ENCODE peak calls at places on chromosomes 11 and 22, in ten cellular contexts. L is H9, E is heart left ventricle, Y is transverse colon, I is Panc1, V is A673, N is left ventricle myocardium inferior, A is stomach, P is left lung, D is prostate gland. H is an unnamed sample. For H3K27me3 and H3K4me1, the result is how much of the 10 kb centered on the place peaks cover.

GRCh38 chr11:96827164-96827563 is 437.4 kb downstream of the JRKL start:
- DNase-seq in Y (no peak), N (no peak), I (no peak), D (no peak), L (no peak), V (peak), A (no peak), P (no peak), E (no peak), H (no peak)

GRCh38 chr22:17931400-17931825 is 92.9 kb downstream of the MICAL3 start:
- DNase-seq in Y (peak), E (peak), P (no peak), V (no peak), A (peak), I (no peak), D (peak), N (peak), L (no peak), H (no peak)

GRCh38 chr11:130877532-130877931 is 38.7 kb downstream of the SNX19 start:
- DNase-seq in E (peak), D (no peak), P (no peak), L (no peak), Y (no peak), A (no peak), V (no peak), N (no peak), I (no peak), H (no peak)

GRCh38 chr22:27719535-27720227 is 81.9 kb downstream of the MN1 start:
- DNase-seq in V (no peak), L (peak), N (no peak), P (no peak), I (no peak), E (peak), A (no peak), D (peak), Y (no peak), H (no peak)

GRCh38 chr11:46543564-46543963 is 50.3 kb downstream of the AMBRA1 start:
- DNase-seq in A (no peak), D (no peak), N (no peak), P (no peak), I (no peak), L (no peak), Y (no peak), V (no peak), E (no peak), H (no peak)

GRCh38 chr11:5596611-5597201 is at the start of gene TRIM6:
- DNase-seq in D (peak), Y (peak), V (no peak), N (peak), E (peak), A (peak), P (peak), L (peak), I (no peak), H (no peak)

GRCh38 chr11:60477035-60477445 is 15.5 kb upstream of the MS4A12 start:
- DNase-seq in A (no peak), L (no peak), V (no peak), Y (no peak), D (no peak), P (no peak), N (no peak), E (no peak), I (no peak), H (no peak)

GRCh38 chr11:9090488-9091043 is 833 bp downstream of the SCUBE2 start:
- DNase-seq in P (no peak), D (no peak), I (no peak), V (no peak), N (no peak), A (no peak), L (no peak), E (no peak), Y (no peak), H (no peak)

GRCh38 chr11:63623513-63624140 is 9.4 kb upstream of the PLAAT3 start:
- DNase-seq in Y (no peak), D (no peak), L (no peak), N (no peak), I (no peak), P (no peak), A (no peak), E (no peak), V (no peak), H (no peak)

GRCh38 chr11:44309483-44310197 is at the start of gene ALX4:
- DNase-seq in A (no peak), N (peak), P (no peak), L (peak), E (no peak), I (no peak), V (peak), Y (no peak), D (no peak), H (no peak)

GRCh38 chr22:44691796-44692661 is 10.0 kb upstream of the PRR5 start:
- DNase-seq in N (no peak), E (no peak), V (peak), I (no peak), L (no peak), D (peak), P (no peak), Y (no peak), A (no peak), H (no peak)

GRCh38 chr22:44331881-44332714 is 19.3 kb upstream of the SHISAL1 start:
- DNase-seq in E (peak), L (no peak), Y (no peak), P (no peak), D (no peak), A (no peak), I (no peak), N (peak), V (no peak), H (no peak)

GRCh38 chr22:28930357-28931007 is 47.1 kb downstream of the ZNRF3 start:
- DNase-seq in I (no peak), Y (no peak), N (no peak), L (no peak), D (no peak), V (peak), P (no peak), A (no peak), E (no peak), H (no peak)

GRCh38 chr11:3626250-3626960 is 15.4 kb downstream of the ART5 start:
- DNase-seq in P (peak), Y (peak), I (no peak), D (no peak), A (no peak), E (peak), V (no peak), L (peak), N (peak), H (no peak)

GRCh38 chr11:16926868-16927267 is 87.3 kb downstream of the PLEKHA7 start:
- DNase-seq in D (no peak), E (no peak), A (no peak), V (no peak), I (no peak), Y (no peak), N (no peak), P (no peak), L (no peak), H (no peak)

GRCh38 chr22:44341431-44342346 is 28.9 kb upstream of the SHISAL1 start:
- DNase-seq in I (no peak), P (no peak), Y (peak), A (peak), D (peak), L (no peak), V (no peak), N (no peak), E (peak), H (no peak)

GRCh38 chr22:48696371-48696770 is 1131.3 kb downstream of the BRD1 start:
- DNase-seq in L (no peak), I (no peak), V (no peak), Y (no peak), D (no peak), N (no peak), E (no peak), A (no peak), P (peak), H (no peak)

GRCh38 chr11:118152020-118152551 is 537 bp downstream of the SCN4B start:
- DNase-seq in D (no peak), A (no peak), E (no peak), V (no peak), L (peak), I (no peak), Y (no peak), P (no peak), N (no peak), H (no peak)

GRCh38 chr11:118153976-118154375 is 1.4 kb upstream of the SCN4B start:
- DNase-seq in D (no peak), A (no peak), L (no peak), V (no peak), P (no peak), I (no peak), N (no peak), Y (no peak), E (no peak), H (no peak)

GRCh38 chr11:118151421-118151820 is 1.2 kb downstream of the SCN4B start:
- DNase-seq in I (no peak), N (no peak), L (no peak), V (no peak), P (no peak), Y (no peak), E (no peak), A (no peak), D (peak), H (no peak)

GRCh38 chr11:118153516-118153915 is 893 bp upstream of the SCN4B start:
- DNase-seq in P (no peak), L (peak), A (no peak), N (no peak), E (no peak), Y (no peak), D (no peak), V (no peak), I (no peak), H (no peak)

DNA sequence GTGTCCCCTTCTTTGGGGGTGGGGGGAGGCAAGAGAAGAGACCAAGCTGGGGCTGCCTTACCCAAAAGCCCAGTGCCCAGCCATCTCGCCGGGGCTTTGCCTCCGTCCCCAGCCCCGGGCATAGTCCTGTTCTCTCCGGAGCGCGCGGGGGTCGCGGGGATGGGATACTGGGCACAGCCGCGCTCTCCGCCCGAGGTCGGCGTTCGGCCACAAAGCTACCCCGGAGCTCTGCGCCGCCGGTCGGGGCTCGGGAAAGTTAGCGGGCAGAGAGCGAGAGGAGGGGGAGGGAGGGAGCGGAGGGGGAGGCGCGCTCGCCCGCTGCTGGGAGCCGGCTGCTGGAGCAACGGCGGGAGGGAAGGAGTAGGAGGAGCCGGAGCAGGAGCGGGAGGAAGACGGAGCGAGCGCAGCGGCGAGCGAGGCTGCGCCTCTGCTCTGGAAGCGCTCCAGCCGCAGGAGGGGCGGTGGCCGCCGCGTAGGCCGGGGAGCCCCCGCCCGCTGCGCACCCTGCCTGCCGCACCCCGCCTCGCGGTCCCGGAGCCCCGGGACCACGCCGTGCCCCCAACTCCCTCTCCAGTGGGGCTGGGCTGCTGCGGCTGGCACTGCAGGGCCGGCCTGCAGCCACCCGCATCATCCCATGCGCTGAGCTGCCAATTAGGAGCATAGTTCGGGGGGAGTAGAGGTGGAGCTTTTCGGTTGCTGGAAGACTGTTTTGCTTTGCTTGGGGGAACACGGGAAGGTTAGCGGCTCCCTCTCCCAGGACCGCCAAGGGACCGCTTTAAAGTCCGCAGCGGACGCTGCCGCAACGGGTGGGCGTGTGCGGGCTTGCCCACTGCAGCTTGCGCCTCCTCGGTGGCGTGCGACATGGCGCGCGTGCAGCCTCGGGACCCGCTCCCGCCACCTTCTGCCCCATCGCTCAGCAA is at the start of gene SCN4B:
- DNase-seq in D (peak), Y (peak), I (no peak), A (peak), N (peak), L (peak), P (peak), V (peak), E (peak), H (peak)
- H3K27me3 ChIP-seq in D (under half), Y (half or more), I (under half), A (half or more), N (half or more), L (half or more), P (under half), V (under half), E (under half), H (under half)

DNA sequence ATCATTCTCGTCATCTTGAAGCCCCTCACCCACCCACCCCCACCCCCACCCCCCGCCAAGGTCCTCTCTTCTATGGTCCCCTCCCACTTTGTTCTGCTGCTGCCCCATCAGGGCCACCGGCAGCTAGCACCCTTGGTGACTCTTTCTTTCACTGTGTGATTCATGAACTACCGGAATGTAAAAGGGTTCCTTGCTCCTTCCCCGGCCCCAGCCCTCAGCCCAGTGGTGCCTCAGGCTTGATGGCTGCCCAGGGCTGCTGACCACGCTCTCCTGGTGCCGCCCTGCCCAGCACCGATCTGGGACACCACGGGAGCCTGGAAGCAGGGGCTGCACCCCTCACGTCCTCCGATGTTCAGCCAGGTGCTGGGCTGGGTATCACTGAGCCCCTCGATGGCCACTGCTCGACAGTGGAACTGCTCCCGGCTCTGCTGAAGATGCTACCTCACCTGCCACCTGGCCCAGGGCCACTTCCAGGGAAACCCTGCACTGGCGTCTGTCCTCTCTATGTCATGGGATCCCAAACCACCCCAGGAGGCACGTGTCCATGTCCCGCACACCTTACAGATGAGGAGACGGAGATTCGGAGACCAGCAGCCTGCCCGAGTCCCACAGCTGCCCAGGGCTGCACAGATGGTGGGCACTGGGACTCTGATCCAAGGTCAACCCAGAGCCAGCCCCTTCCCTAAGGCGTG is 39.7 kb downstream of the IGLL5 start:
- DNase-seq in Y (no peak), L (no peak), A (no peak), E (no peak), D (no peak), P (peak), V (no peak), I (no peak), N (no peak), H (no peak)
- H3K4me1 ChIP-seq in Y (under half), L (under half), A (under half), E (under half), D (under half), P (under half), V (under half), I (under half), N (under half), H (under half)

GRCh38 chr11:121059605-121060004 is 35.7 kb downstream of the TBCEL start:
- DNase-seq in P (no peak), I (no peak), Y (no peak), N (no peak), D (no peak), E (no peak), V (no peak), A (no peak), L (no peak), H (no peak)

GRCh38 chr11:121066623-121067022 is 34.4 kb upstream of the TECTA start:
- DNase-seq in P (no peak), D (no peak), L (no peak), A (no peak), Y (no peak), I (no peak), V (no peak), N (no peak), E (no peak), H (no peak)

GRCh38 chr11:121067453-121067852 is 33.6 kb upstream of the TECTA start:
- DNase-seq in Y (no peak), V (no peak), D (no peak), P (no peak), I (no peak), L (no peak), N (no peak), E (no peak), A (no peak), H (no peak)

GRCh38 chr11:121067026-121067425 is 34.0 kb upstream of the TECTA start:
- DNase-seq in Y (no peak), E (no peak), I (no peak), P (no peak), L (no peak), D (no peak), A (no peak), V (no peak), N (no peak), H (no peak)

DNA sequence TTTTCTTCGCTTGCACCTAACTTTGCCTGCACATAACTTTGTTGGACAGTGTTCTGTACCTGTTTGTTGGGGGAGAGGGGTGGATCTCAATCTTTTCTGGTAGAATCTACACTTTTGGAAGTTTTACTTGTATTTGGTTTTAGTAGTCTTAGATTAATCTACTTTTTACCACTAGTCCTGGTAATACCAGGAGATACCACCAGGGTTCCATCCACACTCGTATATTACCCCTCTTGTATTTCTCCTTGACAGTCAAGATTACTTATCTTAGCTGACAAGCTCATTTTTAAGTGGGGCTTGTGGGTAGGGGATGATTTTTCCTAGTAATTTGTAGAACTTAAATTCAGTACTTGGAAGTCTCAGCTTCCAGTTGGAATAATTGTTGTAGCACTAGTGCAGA is 37.3 kb upstream of the TECTA start:
- DNase-seq in Y (no peak), P (no peak), N (no peak), V (peak), A (no peak), L (no peak), I (no peak), E (no peak), D (no peak), H (no peak)
- TF ChIP-seq CTCF in Y (peak), P (peak), N (peak), V (peak), A (no peak), L (peak), I (peak), E (no peak), D (peak), H (peak)

GRCh38 chr11:113316251-113316650 is 1.9 kb downstream of the TTC12 start:
- DNase-seq in I (no peak), E (no peak), V (no peak), L (no peak), P (no peak), A (no peak), N (no peak), Y (no peak), D (no peak), H (no peak)
- H3K27me3 ChIP-seq in I (under half), E (under half), V (under half), L (under half), P (under half), A (under half), N (under half), Y (under half), D (under half), H (under half)

GRCh38 chr11:1521382-1522080 is 35.0 kb upstream of the MOB2 start:
- DNase-seq in Y (peak), I (no peak), D (no peak), N (no peak), L (no peak), E (no peak), V (no peak), P (peak), A (no peak), H (no peak)
- H3K4me1 ChIP-seq in Y (under half), I (under half), D (under half), N (half or more), L (under half), E (half or more), V (under half), P (under half), A (under half), H (under half)

DNA sequence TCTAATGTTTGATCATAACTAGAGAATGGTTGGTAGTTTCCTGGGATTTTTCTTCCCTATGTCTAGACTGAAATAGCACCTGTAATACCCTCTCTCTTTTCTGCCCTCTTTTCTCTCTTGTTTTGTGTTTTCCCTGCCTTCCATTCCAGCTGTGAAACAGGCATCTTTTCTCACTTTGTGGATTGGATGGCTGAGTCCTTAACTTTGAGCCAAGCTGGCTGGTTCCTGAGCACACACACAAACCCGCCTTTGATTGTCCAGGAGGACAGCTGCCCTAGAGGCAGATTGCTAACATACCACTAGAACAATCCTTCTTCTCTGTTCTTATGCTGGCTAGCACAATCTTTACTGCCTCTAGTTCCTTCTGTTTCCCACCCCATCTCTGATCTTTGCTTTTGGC is 17.7 kb downstream of the CTNND1 start:
- DNase-seq in P (no peak), V (no peak), Y (no peak), A (peak), D (peak), I (no peak), L (peak), E (peak), N (no peak), H (no peak)
- TF ChIP-seq CTCF in P (no peak), V (no peak), Y (no peak), A (no peak), D (no peak), I (no peak), L (peak), E (peak), N (peak), H (no peak)